ENCODE peak calls at places on chromosomes 16 and 17, in nine cellular contexts. D is left lung, U is lower lobe of right lung, C is choroid plexus epithelial cell, P is brain microvascular endothelial cell, K is fibroblast of pulmonary artery, J is fibroblast of lung, L is BE2C, N is astrocyte of the cerebellum. X is an unnamed sample.

GRCh38 chr17:79737922-79738578 is 7.3 kb downstream of the ENPP7 start:
- DNase-seq in U (no peak), C (no peak), J (no peak), D (no peak), K (no peak), P (no peak), N (no peak), L (no peak), X (no peak)

GRCh38 chr17:57404073-57404472 is 147.8 kb downstream of the MSI2 start:
- DNase-seq in N (no peak), P (no peak), J (no peak), L (no peak), U (no peak), D (no peak), C (no peak), K (no peak), X (no peak)

GRCh38 chr16:53775821-53776431 is 72.0 kb downstream of the FTO start:
- DNase-seq in K (peak), C (peak), P (peak), J (peak), N (peak), U (no peak), D (no peak), L (no peak), X (peak)

GRCh38 chr16:85072947-85073346 is 39.3 kb downstream of the CIBAR2 start:
- DNase-seq in N (no peak), D (peak), C (no peak), P (no peak), K (peak), U (no peak), J (peak), L (no peak), X (peak)

GRCh38 chr17:41520821-41521521 is 2.3 kb upstream of the KRT15 start:
- DNase-seq in P (no peak), K (no peak), D (no peak), C (no peak), L (peak), U (no peak), J (no peak), N (no peak), X (no peak)

GRCh38 chr17:46813920-46814319 is 4.6 kb downstream of the WNT3 start:
- DNase-seq in C (no peak), U (no peak), N (no peak), D (no peak), P (no peak), K (no peak), L (no peak), J (no peak), X (no peak)

GRCh38 chr16:70711211-70711978 is 25.5 kb upstream of the MTSS2 start:
- DNase-seq in C (no peak), K (no peak), J (no peak), U (no peak), N (no peak), P (no peak), L (no peak), D (no peak), X (no peak)

GRCh38 chr16:9068886-9069285 is 22.6 kb upstream of the HAPSTR1 start:
- DNase-seq in N (no peak), D (no peak), J (no peak), C (no peak), P (no peak), K (no peak), L (no peak), U (no peak), X (no peak)

GRCh38 chr17:36652716-36653115 is 51.3 kb downstream of the MRM1 start:
- DNase-seq in N (no peak), D (no peak), P (no peak), U (no peak), L (no peak), J (no peak), C (peak), K (no peak), X (peak)

GRCh38 chr17:65449495-65449894 is 112.0 kb downstream of the AXIN2 start:
- DNase-seq in K (no peak), L (no peak), P (no peak), D (no peak), N (no peak), U (no peak), J (no peak), C (no peak), X (no peak)

GRCh38 chr17:60139438-60140285 is 10.1 kb upstream of the CA4 start:
- DNase-seq in K (peak), U (peak), J (peak), N (peak), C (peak), L (peak), P (peak), D (peak), X (peak)

GRCh38 chr17:76523084-76524037 is 14.1 kb downstream of the CYGB start:
- DNase-seq in P (no peak), L (peak), C (peak), K (peak), N (no peak), D (peak), U (peak), J (peak), X (peak)

GRCh38 chr17:17507465-17508011 is 11.3 kb upstream of the RASD1 start:
- DNase-seq in U (peak), N (no peak), L (no peak), C (no peak), D (peak), P (no peak), K (no peak), J (no peak), X (no peak)

GRCh38 chr17:72970246-72970645 is 122.2 kb downstream of the SLC39A11 start:
- DNase-seq in P (no peak), U (no peak), N (no peak), K (no peak), L (no peak), D (no peak), C (no peak), J (no peak), X (no peak)

GRCh38 chr17:77644981-77645380 is 313.5 kb upstream of the TNRC6C start:
- DNase-seq in J (no peak), P (no peak), L (no peak), C (no peak), U (no peak), K (no peak), N (no peak), D (no peak), X (no peak)

GRCh38 chr17:38912221-38912813 is 13.1 kb upstream of the LASP1NB start:
- DNase-seq in P (no peak), N (no peak), L (peak), D (no peak), C (peak), K (peak), U (peak), J (peak), X (peak)

DNA sequence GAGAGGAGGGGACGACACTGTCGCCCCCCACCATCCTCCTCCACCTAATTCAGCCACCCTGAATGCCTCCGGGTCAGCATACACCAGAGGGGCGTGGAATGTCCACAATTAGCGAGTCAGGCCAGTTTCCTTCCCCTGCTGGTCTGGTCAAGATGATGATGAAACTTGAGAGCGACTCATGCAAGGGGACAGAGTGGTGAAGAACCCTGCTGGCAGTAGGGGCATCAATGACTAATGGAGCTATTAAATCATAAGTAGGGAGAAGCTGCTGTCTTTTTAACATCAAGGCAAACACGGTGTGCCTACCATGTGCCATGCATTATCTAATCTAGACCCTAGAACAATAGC is 7.2 kb downstream of the SPACA3 start:
- DNase-seq in P (no peak), N (no peak), D (no peak), C (peak), L (no peak), J (peak), K (peak), U (no peak), X (peak)
- H3K4me3 ChIP-seq in P (no peak), N (no peak), D (no peak), C (no peak), L (no peak), J (no peak), K (no peak), U (no peak), X (no peak)

DNA sequence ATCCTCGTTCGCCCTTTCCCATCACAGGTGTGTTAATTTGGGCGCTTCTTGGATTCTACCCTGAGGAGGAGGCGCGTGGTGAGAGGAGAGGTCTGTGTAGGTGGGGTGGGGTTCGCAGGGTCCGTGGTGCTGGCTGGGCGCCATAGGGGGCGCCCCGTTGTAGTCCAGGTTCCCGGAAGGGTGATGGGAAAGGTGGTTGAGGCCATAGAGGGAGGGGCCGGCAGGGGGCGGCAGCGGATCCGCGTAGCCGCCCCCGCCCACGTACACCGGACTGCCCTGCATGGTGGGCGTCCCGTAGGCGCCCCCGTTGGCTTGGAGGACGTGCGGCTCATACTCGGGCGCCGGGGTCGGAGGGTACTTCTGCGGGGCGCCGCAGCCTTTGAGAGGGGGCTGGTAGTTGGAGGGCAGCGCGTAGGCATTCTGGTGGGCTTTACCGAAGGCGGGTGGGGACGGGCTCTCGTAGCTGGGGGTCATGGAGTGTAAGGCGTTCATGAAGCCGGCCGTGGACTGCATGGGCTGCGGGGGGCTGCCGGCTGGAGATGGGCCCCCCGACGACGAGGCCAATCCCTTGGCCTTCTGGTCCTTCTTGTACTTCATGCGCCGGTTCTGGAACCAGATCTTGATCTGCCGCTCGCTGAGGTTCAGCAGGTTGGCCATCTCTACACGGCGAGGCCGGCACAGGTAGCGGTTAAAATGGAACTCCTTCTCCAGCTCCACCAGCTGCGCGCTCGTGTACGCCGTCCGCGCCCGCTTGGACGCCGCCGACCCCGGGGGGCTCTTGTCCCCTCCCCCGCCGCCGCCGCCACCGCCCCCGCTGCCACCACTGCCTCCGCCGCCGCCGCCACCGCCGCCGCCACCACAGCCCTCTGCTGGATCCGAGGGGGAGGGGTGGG is 5.7 kb upstream of the HOXB2 start:
- DNase-seq in D (peak), N (no peak), K (no peak), P (no peak), L (no peak), J (peak), U (no peak), C (no peak), X (no peak)
- TF ChIP-seq CTCF in D (no peak), N (peak), K (no peak), P (peak), L (peak), J (peak), U (no peak), C (no peak), X (no peak)

DNA sequence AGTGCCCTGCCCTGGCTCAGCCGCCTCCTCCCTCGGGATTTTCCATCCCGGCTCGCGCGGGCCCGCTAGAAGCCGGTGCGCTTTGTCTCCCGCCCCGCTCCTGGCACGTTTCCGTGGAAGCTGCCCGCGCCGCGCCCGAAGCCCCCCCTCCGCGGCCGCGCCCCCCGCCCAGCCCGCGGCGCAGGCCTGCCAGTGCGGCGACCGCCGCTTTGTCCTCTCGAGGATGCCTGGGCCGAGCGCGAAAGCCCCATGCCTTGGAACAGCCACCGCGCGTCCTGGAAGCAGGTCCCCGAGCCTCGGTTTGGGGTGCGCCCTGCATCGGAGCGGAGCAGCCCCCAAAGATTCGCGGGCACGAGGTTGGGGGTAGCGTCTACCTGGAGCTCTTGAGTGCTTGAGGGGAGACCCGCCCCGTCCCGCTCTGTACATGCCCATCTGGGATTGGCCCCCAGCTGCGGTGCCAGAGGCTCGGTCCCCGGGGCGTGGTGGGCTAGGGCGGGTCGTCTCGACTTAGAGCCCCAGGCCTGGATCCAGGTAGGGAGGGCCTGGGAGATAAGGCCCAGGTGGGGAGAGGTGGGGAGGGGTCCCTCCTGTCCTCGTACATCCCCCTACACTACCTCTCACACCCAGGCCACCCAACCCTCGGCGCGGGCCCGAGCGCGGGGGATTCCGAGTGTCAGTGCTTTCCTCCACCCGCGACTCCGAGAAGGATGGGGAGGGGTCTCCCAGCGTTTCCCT is 1.2 kb downstream of the SMPD3 start:
- DNase-seq in L (peak), P (no peak), D (peak), K (no peak), J (no peak), C (no peak), U (no peak), N (no peak), X (no peak)
- H3K4me3 ChIP-seq in L (peak), P (no peak), D (no peak), K (no peak), J (no peak), C (no peak), U (peak), N (no peak), X (no peak)

GRCh38 chr16:55842369-55843104 is 9.6 kb upstream of the CES1 start:
- DNase-seq in P (peak), K (peak), J (peak), D (no peak), C (peak), L (peak), U (no peak), N (peak), X (peak)

GRCh38 chr16:55846598-55847346 is 13.9 kb upstream of the CES1 start:
- DNase-seq in C (no peak), U (no peak), K (no peak), P (no peak), N (no peak), L (no peak), J (no peak), D (no peak), X (no peak)

GRCh38 chr16:55843105-55843395 is 10.2 kb upstream of the CES1 start:
- DNase-seq in U (no peak), N (no peak), C (no peak), J (no peak), L (no peak), P (no peak), D (no peak), K (no peak), X (no peak)
- TF ChIP-seq CTCF in U (no peak), N (no peak), C (no peak), J (no peak), L (no peak), P (no peak), D (peak), K (no peak), X (no peak)

DNA sequence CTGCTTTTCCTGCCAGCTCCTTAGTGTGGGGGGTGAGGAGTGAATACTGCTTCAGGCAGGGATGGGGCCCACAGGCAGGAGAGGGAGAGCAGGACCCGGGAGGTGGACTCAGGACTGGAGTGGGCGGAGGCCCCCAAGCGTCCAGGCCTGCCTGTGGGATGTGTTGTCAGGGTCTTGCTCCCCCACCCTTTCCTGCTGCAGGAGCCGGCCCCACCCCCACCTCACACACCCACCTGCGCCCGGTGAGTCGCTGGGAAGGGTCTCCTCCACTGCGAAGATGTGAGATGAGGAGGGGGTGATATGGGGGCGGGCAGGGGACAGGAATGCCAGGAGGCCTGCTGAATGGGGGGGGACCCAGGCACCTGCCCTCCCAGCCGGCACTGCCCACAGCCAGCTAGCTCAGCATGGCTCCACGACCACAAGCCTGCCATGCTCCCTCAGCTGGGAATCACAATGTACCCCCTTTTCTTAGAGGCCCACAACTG is 1.1 kb downstream of the FAM171A2 start:
- DNase-seq in K (no peak), J (no peak), D (no peak), C (no peak), L (no peak), P (no peak), U (no peak), N (no peak), X (no peak)
- H3K4me3 ChIP-seq in K (peak), J (peak), D (peak), C (peak), L (peak), P (peak), U (peak), N (peak), X (peak)

DNA sequence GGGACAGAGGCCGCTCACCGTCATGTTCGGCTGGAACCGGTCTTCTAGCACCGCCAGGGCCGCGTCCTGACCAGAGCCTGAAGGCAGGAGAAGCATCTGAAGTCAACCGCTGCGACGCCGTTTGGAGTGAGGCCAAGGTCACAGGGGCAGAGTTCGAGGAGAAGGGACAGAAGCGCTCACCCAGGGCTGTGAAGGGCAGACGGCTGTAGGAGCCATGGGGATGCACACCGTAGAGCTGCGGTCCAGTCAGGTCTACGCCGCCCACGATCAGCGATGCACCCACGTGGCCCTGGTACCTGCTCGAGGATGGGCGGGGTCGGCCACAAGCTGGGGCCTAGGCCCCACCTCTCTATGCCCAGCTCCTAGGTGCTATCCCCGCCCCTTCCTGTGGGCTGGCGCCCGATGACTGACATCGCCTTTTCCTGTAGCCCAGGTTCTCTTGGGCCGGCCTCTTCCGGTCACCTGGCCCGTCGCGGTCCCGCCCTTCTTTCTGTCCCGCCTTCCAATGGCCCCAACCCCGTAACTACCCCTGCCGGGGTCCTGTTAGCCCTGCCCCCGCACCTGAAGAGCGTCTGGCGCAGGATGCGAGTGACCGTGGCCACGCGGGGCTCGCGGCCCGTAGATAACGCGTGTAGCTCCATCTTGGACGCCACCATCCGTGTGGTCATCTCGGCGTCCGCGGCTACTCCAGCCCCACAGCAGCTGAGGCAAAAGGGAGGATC is 1.1 kb downstream of the PSMB10 start:
- DNase-seq in P (peak), D (peak), C (peak), K (peak), U (peak), L (peak), N (peak), J (peak), X (peak)
- TF ChIP-seq CTCF in P (no peak), D (peak), C (no peak), K (no peak), U (no peak), L (no peak), N (no peak), J (no peak), X (no peak)

DNA sequence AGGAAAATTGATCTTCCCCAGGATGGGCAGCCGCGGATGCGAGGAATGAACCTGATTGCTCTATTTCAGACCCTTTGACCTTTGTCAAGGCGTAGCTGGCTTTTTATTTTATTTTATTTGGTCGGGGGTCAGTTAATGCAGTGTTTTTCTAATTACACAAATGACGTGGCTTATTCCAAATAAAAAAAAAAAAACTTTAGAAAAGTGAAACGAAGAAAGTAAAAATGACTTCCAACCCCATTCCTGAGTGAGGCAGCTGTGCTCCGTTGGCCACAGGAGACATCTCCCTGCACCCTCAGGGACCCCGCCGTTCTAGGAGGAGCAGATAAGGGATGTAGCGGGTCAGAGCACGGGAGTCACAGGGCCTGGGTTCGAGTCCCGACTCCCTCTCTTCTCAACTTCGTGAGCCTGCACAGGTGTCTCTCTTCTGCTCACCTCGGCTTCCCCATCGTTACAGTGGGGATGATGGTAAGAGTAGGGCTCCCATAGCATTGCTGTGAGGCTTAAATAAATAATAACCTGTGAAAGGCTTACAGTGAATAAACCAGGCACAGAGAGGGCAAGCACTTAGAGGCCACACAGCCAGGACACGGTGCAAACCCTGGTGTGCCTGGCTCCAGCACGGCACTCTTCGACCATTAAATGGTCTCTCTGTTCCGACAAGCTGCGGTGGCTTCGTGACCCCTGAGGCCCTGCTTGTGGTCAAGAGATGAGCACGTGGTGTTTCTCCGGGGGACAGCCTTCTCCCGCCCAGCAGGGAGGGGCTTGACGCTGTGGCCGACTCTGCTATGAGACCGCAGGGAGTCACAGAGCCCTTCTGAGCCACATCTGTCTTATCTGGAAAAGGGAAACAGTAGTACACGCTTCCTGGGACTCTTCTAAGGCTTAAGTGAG is 10.2 kb downstream of the FOXF1 start:
- DNase-seq in N (no peak), J (no peak), C (peak), U (peak), D (peak), P (no peak), K (no peak), L (no peak), X (no peak)
- H3K4me3 ChIP-seq in N (no peak), J (peak), C (peak), U (peak), D (no peak), P (no peak), K (peak), L (no peak), X (no peak)

GRCh38 chr16:55502801-55503366 is 6.0 kb upstream of the LPCAT2 start:
- DNase-seq in L (peak), U (peak), D (peak), K (peak), P (peak), C (peak), J (peak), N (peak), X (peak)
- TF ChIP-seq CTCF in L (peak), U (no peak), D (no peak), K (peak), P (no peak), C (peak), J (peak), N (peak), X (no peak)